ENCODE peak calls at places on chromosomes 3 and 15, in eight cellular contexts. One of them, this sample, is unnamed. For H3K4me1, the result is how much of the 10 kb centered on the place peaks cover.

GRCh38 chr3:11521167-11521566 is 122.5 kb downstream of the VGLL4 start:
- DNase-seq in sigmoid colon: peak
- DNase-seq in uterus: no peak
- DNase-seq in tibial artery: no peak
- DNase-seq in tibial nerve: no peak
- DNase-seq in heart left ventricle: no peak
- DNase-seq in CD8-positive, alpha-beta T cell: no peak
- DNase-seq in IMR-90: no peak
- DNase-seq in this sample: no peak

GRCh38 chr3:81572201-81572756 is 189.2 kb downstream of the GBE1 start:
- DNase-seq in sigmoid colon: no peak
- DNase-seq in heart left ventricle: no peak
- DNase-seq in tibial artery: no peak
- DNase-seq in tibial nerve: no peak
- DNase-seq in CD8-positive, alpha-beta T cell: no peak
- DNase-seq in uterus: no peak
- DNase-seq in IMR-90: no peak
- DNase-seq in this sample: no peak

GRCh38 chr3:20097015-20097414 is 56.8 kb downstream of the KAT2B start:
- DNase-seq in uterus: no peak
- DNase-seq in tibial artery: no peak
- DNase-seq in CD8-positive, alpha-beta T cell: no peak
- DNase-seq in sigmoid colon: no peak
- DNase-seq in heart left ventricle: no peak
- DNase-seq in IMR-90: no peak
- DNase-seq in tibial nerve: no peak
- DNase-seq in this sample: no peak

GRCh38 chr15:58391088-58391487 is 40.7 kb upstream of the LIPC start:
- DNase-seq in tibial nerve: no peak
- DNase-seq in heart left ventricle: no peak
- DNase-seq in CD8-positive, alpha-beta T cell: no peak
- DNase-seq in sigmoid colon: no peak
- DNase-seq in uterus: no peak
- DNase-seq in tibial artery: no peak
- DNase-seq in IMR-90: no peak
- DNase-seq in this sample: no peak

GRCh38 chr3:123724306-123724705 is 139.5 kb upstream of the HACD2 start:
- DNase-seq in CD8-positive, alpha-beta T cell: no peak
- DNase-seq in sigmoid colon: no peak
- DNase-seq in tibial nerve: no peak
- DNase-seq in IMR-90: peak
- DNase-seq in tibial artery: no peak
- DNase-seq in heart left ventricle: no peak
- DNase-seq in uterus: no peak
- DNase-seq in this sample: no peak

GRCh38 chr3:12730511-12731234 is 28.4 kb downstream of the TMEM40 start:
- DNase-seq in sigmoid colon: no peak
- DNase-seq in IMR-90: no peak
- DNase-seq in uterus: no peak
- DNase-seq in tibial nerve: no peak
- DNase-seq in heart left ventricle: no peak
- DNase-seq in CD8-positive, alpha-beta T cell: no peak
- DNase-seq in tibial artery: no peak
- DNase-seq in this sample: no peak

GRCh38 chr3:169694117-169694516 is 30.6 kb upstream of the MECOM start:
- DNase-seq in tibial artery: no peak
- DNase-seq in heart left ventricle: no peak
- DNase-seq in CD8-positive, alpha-beta T cell: no peak
- DNase-seq in uterus: no peak
- DNase-seq in tibial nerve: no peak
- DNase-seq in sigmoid colon: no peak
- DNase-seq in IMR-90: peak
- DNase-seq in this sample: no peak

GRCh38 chr15:63073497-63074172 is 31.1 kb downstream of the TPM1 start:
- DNase-seq in tibial nerve: no peak
- DNase-seq in tibial artery: no peak
- DNase-seq in sigmoid colon: no peak
- DNase-seq in CD8-positive, alpha-beta T cell: no peak
- DNase-seq in IMR-90: no peak
- DNase-seq in heart left ventricle: no peak
- DNase-seq in uterus: no peak
- DNase-seq in this sample: no peak

GRCh38 chr15:101165905-101166471 is 85.9 kb downstream of the CHSY1 start:
- DNase-seq in heart left ventricle: no peak
- DNase-seq in CD8-positive, alpha-beta T cell: no peak
- DNase-seq in tibial nerve: no peak
- DNase-seq in sigmoid colon: no peak
- DNase-seq in IMR-90: no peak
- DNase-seq in tibial artery: no peak
- DNase-seq in uterus: no peak
- DNase-seq in this sample: no peak

GRCh38 chr3:111585214-111585613 is 9.9 kb downstream of the ZBED2 start:
- DNase-seq in tibial artery: no peak
- DNase-seq in tibial nerve: no peak
- DNase-seq in CD8-positive, alpha-beta T cell: no peak
- DNase-seq in sigmoid colon: no peak
- DNase-seq in uterus: no peak
- DNase-seq in heart left ventricle: no peak
- DNase-seq in IMR-90: peak
- DNase-seq in this sample: no peak

GRCh38 chr3:50210510-50211367 is 5.7 kb downstream of the SLC38A3 start:
- DNase-seq in heart left ventricle: no peak
- DNase-seq in CD8-positive, alpha-beta T cell: no peak
- DNase-seq in sigmoid colon: no peak
- DNase-seq in uterus: no peak
- DNase-seq in tibial artery: no peak
- DNase-seq in IMR-90: no peak
- DNase-seq in tibial nerve: no peak
- DNase-seq in this sample: no peak

GRCh38 chr3:101989578-101990200 is 140.4 kb downstream of the NFKBIZ start:
- DNase-seq in uterus: no peak
- DNase-seq in sigmoid colon: no peak
- DNase-seq in CD8-positive, alpha-beta T cell: no peak
- DNase-seq in IMR-90: no peak
- DNase-seq in heart left ventricle: no peak
- DNase-seq in tibial nerve: no peak
- DNase-seq in tibial artery: no peak
- DNase-seq in this sample: no peak

GRCh38 chr3:133211449-133211848 is 173.3 kb downstream of the TMEM108 start:
- DNase-seq in uterus: no peak
- DNase-seq in heart left ventricle: no peak
- DNase-seq in tibial nerve: no peak
- DNase-seq in CD8-positive, alpha-beta T cell: no peak
- DNase-seq in IMR-90: no peak
- DNase-seq in tibial artery: no peak
- DNase-seq in sigmoid colon: no peak
- DNase-seq in this sample: no peak

DNA sequence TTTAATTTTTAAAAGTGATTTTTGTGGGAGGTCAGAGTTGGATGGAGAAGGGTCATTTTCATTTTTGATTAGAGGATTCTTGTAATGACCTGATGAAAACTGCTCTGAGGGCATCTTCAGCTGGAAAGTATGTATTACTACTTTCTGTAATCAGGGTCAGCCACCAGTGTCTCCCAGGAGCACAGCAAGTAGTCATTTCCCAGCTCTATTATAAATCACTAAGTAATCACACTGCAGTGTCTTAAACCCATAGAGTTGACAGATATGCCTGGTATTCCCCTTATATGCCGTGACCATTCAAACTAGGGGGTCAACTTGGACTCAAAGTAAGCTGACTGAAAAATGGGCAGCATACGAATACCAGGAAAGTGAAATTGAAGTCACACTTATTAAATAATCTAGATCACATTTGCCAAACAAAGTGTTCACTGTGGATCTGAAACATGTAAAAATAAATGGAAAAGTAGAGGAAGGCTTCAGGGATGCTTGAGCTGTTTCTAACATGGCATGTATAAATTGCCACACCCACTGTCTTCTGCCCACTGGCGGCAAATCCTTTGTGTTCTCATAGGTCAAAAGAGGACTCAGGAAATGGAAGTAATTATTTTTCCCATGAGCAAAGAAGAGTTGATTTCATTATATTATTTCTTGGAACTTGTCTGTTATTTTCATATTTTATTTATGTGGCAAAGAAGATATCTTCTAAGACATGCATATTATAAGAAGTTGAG is 105.7 kb downstream of the MBNL1 start:
- DNase-seq in tibial artery: no peak
- DNase-seq in uterus: no peak
- DNase-seq in heart left ventricle: no peak
- DNase-seq in sigmoid colon: no peak
- DNase-seq in CD8-positive, alpha-beta T cell: no peak
- DNase-seq in IMR-90: no peak
- DNase-seq in tibial nerve: no peak
- DNase-seq in this sample: no peak
- H3K4me1 ChIP-seq in tibial artery: under half
- H3K4me1 ChIP-seq in uterus: under half
- H3K4me1 ChIP-seq in heart left ventricle: under half
- H3K4me1 ChIP-seq in sigmoid colon: half or more
- H3K4me1 ChIP-seq in CD8-positive, alpha-beta T cell: under half
- H3K4me1 ChIP-seq in IMR-90: under half
- H3K4me1 ChIP-seq in tibial nerve: half or more
- H3K4me1 ChIP-seq in this sample: under half

DNA sequence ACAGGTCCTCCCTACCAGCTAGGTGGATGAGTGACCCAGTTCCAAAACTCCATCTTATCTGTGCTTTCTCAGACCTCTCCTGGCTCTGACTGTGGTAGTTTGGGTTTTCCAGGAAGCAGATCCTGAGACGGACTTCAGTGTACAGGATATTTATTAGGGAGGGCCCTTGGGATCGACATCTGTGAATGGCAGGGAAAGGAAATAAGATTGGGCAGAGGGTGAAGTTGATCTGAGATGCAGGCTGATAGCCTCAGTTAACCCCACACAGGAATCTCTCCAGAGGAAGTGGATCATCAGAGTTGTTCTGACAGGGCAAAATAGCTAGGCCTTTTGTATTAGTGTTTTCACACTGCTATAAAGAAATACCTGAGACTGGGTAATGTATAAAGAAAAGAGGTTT is 16.7 kb upstream of the MAPK6 start:
- DNase-seq in CD8-positive, alpha-beta T cell: no peak
- DNase-seq in uterus: no peak
- DNase-seq in sigmoid colon: no peak
- DNase-seq in tibial nerve: no peak
- DNase-seq in heart left ventricle: no peak
- DNase-seq in IMR-90: no peak
- DNase-seq in tibial artery: no peak
- DNase-seq in this sample: no peak
- TF ChIP-seq CTCF in CD8-positive, alpha-beta T cell: no peak
- TF ChIP-seq CTCF in uterus: no peak
- TF ChIP-seq CTCF in sigmoid colon: no peak
- TF ChIP-seq CTCF in tibial nerve: no peak
- TF ChIP-seq CTCF in heart left ventricle: no peak
- TF ChIP-seq CTCF in IMR-90: no peak
- TF ChIP-seq CTCF in tibial artery: no peak
- TF ChIP-seq CTCF in this sample: no peak

GRCh38 chr3:128415773-128416577 is 50.7 kb downstream of the DNAJB8 start:
- DNase-seq in IMR-90: no peak
- DNase-seq in tibial artery: no peak
- DNase-seq in tibial nerve: no peak
- DNase-seq in CD8-positive, alpha-beta T cell: no peak
- DNase-seq in heart left ventricle: no peak
- DNase-seq in uterus: no peak
- DNase-seq in sigmoid colon: no peak
- DNase-seq in this sample: no peak
- H3K27ac ChIP-seq in IMR-90: no peak
- H3K27ac ChIP-seq in tibial artery: no peak
- H3K27ac ChIP-seq in tibial nerve: no peak
- H3K27ac ChIP-seq in CD8-positive, alpha-beta T cell: no peak
- H3K27ac ChIP-seq in heart left ventricle: no peak
- H3K27ac ChIP-seq in uterus: no peak
- H3K27ac ChIP-seq in sigmoid colon: no peak
- H3K27ac ChIP-seq in this sample: no peak

GRCh38 chr15:92903588-92903955 is 3.4 kb downstream of the CHD2 start:
- DNase-seq in IMR-90: no peak
- DNase-seq in heart left ventricle: no peak
- DNase-seq in tibial nerve: no peak
- DNase-seq in CD8-positive, alpha-beta T cell: no peak
- DNase-seq in tibial artery: no peak
- DNase-seq in uterus: no peak
- DNase-seq in sigmoid colon: no peak
- DNase-seq in this sample: no peak

GRCh38 chr15:92901053-92901761 is 1.1 kb downstream of the CHD2 start:
- DNase-seq in heart left ventricle: no peak
- DNase-seq in CD8-positive, alpha-beta T cell: no peak
- DNase-seq in IMR-90: no peak
- DNase-seq in tibial artery: no peak
- DNase-seq in sigmoid colon: no peak
- DNase-seq in tibial nerve: no peak
- DNase-seq in uterus: no peak
- DNase-seq in this sample: no peak

GRCh38 chr15:92903956-92904831 is 4.1 kb downstream of the CHD2 start:
- DNase-seq in IMR-90: peak
- DNase-seq in tibial artery: peak
- DNase-seq in tibial nerve: peak
- DNase-seq in heart left ventricle: peak
- DNase-seq in sigmoid colon: peak
- DNase-seq in uterus: peak
- DNase-seq in CD8-positive, alpha-beta T cell: peak
- DNase-seq in this sample: peak

GRCh38 chr15:92902020-92902419 is 1.9 kb downstream of the CHD2 start:
- DNase-seq in sigmoid colon: no peak
- DNase-seq in tibial artery: no peak
- DNase-seq in tibial nerve: no peak
- DNase-seq in uterus: no peak
- DNase-seq in IMR-90: no peak
- DNase-seq in heart left ventricle: no peak
- DNase-seq in CD8-positive, alpha-beta T cell: no peak
- DNase-seq in this sample: no peak

GRCh38 chr15:92902723-92903587 is 2.8 kb downstream of the CHD2 start:
- DNase-seq in tibial nerve: no peak
- DNase-seq in tibial artery: no peak
- DNase-seq in CD8-positive, alpha-beta T cell: no peak
- DNase-seq in sigmoid colon: no peak
- DNase-seq in uterus: no peak
- DNase-seq in IMR-90: no peak
- DNase-seq in heart left ventricle: no peak
- DNase-seq in this sample: no peak
- H3K4me1 ChIP-seq in tibial nerve: half or more
- H3K4me1 ChIP-seq in tibial artery: under half
- H3K4me1 ChIP-seq in CD8-positive, alpha-beta T cell: half or more
- H3K4me1 ChIP-seq in sigmoid colon: half or more
- H3K4me1 ChIP-seq in uterus: under half
- H3K4me1 ChIP-seq in IMR-90: under half
- H3K4me1 ChIP-seq in heart left ventricle: under half
- H3K4me1 ChIP-seq in this sample: under half